ENCODE peak calls at places on chromosomes 6 and 20, in ten cellular contexts. E is right lobe of liver; Q is A549; N is colonic mucosa; H is upper lobe of right lung; S is transverse colon; V is fibroblast of lung; F is spleen; O is body of pancreas; L is CD8-positive, alpha-beta T cell. R is an unnamed sample.

GRCh38 chr20:55615818-55616217 is 389.5 kb downstream of the CBLN4 start:
- DNase-seq in E (no peak), Q (no peak), N (no peak), H (no peak), S (no peak), V (no peak), F (no peak), O (no peak), L (no peak), R (no peak)

GRCh38 chr6:81752084-81752968 is at the start of gene TENT5A:
- DNase-seq in E (peak), Q (peak), N (peak), H (peak), S (peak), V (peak), F (peak), O (peak), L (peak), R (peak)

GRCh38 chr20:49630396-49630951 is 62.5 kb upstream of the PTGIS start:
- DNase-seq in E (no peak), Q (no peak), N (no peak), H (peak), S (no peak), V (no peak), F (no peak), O (no peak), L (no peak), R (no peak)

GRCh38 chr6:27757307-27757706 is 154.9 kb downstream of the OR2B2 start:
- DNase-seq in E (peak), Q (no peak), N (peak), H (peak), S (peak), V (no peak), F (peak), O (no peak), L (peak), R (no peak)

GRCh38 chr6:129748212-129748900 is 38.4 kb upstream of the ARHGAP18 start:
- DNase-seq in E (no peak), Q (no peak), N (peak), H (no peak), S (peak), V (peak), F (peak), O (peak), L (peak), R (no peak)

GRCh38 chr6:124190256-124190655 is 386.6 kb downstream of the NKAIN2 start:
- DNase-seq in E (no peak), Q (no peak), N (no peak), H (no peak), S (no peak), V (no peak), F (no peak), O (no peak), L (no peak), R (no peak)

GRCh38 chr6:44237021-44237812 is 9.7 kb upstream of the HSP90AB1 start:
- DNase-seq in E (peak), Q (peak), N (peak), H (peak), S (peak), V (peak), F (peak), O (peak), L (peak), R (peak)

GRCh38 chr6:79803917-79804316 is 143.4 kb downstream of the ELOVL4 start:
- DNase-seq in E (no peak), Q (no peak), N (no peak), H (no peak), S (no peak), V (no peak), F (no peak), O (no peak), L (no peak), R (no peak)

GRCh38 chr20:37319120-37319717 is 26.7 kb upstream of the SRC start:
- DNase-seq in E (no peak), Q (no peak), N (no peak), H (peak), S (no peak), V (peak), F (no peak), O (no peak), L (no peak), R (no peak)

GRCh38 chr6:15881150-15881549 is 218.3 kb upstream of the DTNBP1 start:
- DNase-seq in E (no peak), Q (no peak), N (no peak), H (no peak), S (no peak), V (no peak), F (no peak), O (peak), L (no peak), R (no peak)

GRCh38 chr6:43869091-43869710 is 99.2 kb downstream of the VEGFA start:
- DNase-seq in E (no peak), Q (no peak), N (no peak), H (peak), S (no peak), V (no peak), F (peak), O (no peak), L (no peak), R (no peak)

GRCh38 chr20:12575352-12576095 is 433.2 kb upstream of the SPTLC3 start:
- DNase-seq in E (no peak), Q (no peak), N (peak), H (no peak), S (peak), V (no peak), F (no peak), O (peak), L (no peak), R (no peak)

GRCh38 chr20:19012671-19013070 is 199.1 kb downstream of the SCP2D1 start:
- DNase-seq in E (no peak), Q (no peak), N (peak), H (no peak), S (no peak), V (no peak), F (no peak), O (no peak), L (peak), R (peak)

GRCh38 chr6:4636881-4637224 is 139.4 kb upstream of the CDYL start:
- DNase-seq in E (no peak), Q (no peak), N (no peak), H (no peak), S (no peak), V (no peak), F (no peak), O (no peak), L (peak), R (no peak)

GRCh38 chr20:20358801-20359200 is 9.1 kb upstream of the INSM1 start:
- DNase-seq in E (no peak), Q (no peak), N (no peak), H (no peak), S (no peak), V (no peak), F (no peak), O (no peak), L (no peak), R (no peak)

GRCh38 chr20:34595377-34596184 is 37.1 kb downstream of the MAP1LC3A start:
- DNase-seq in E (no peak), Q (no peak), N (no peak), H (no peak), S (no peak), V (no peak), F (no peak), O (no peak), L (no peak), R (no peak)

GRCh38 chr6:147166360-147166944 is 37.8 kb upstream of the STXBP5 start:
- DNase-seq in E (no peak), Q (no peak), N (no peak), H (no peak), S (no peak), V (peak), F (no peak), O (no peak), L (no peak), R (no peak)

GRCh38 chr20:62938105-62938888 is at the start of gene GID8:
- DNase-seq in E (no peak), Q (peak), N (peak), H (peak), S (peak), V (peak), F (peak), O (peak), L (peak), R (peak)

GRCh38 chr6:37960139-37960935 is 140.8 kb downstream of the ZFAND3 start:
- DNase-seq in E (no peak), Q (no peak), N (no peak), H (no peak), S (no peak), V (no peak), F (no peak), O (no peak), L (no peak), R (no peak)

GRCh38 chr6:135739288-135739687 is 112.2 kb upstream of the PDE7B start:
- DNase-seq in E (no peak), Q (no peak), N (no peak), H (no peak), S (no peak), V (peak), F (no peak), O (no peak), L (no peak), R (no peak)

GRCh38 chr6:106444777-106445507 is 84.4 kb downstream of the CRYBG1 start:
- DNase-seq in E (no peak), Q (peak), N (peak), H (no peak), S (no peak), V (peak), F (no peak), O (peak), L (no peak), R (no peak)

GRCh38 chr20:25058051-25058796 is at the start of gene ACSS1:
- DNase-seq in E (peak), Q (peak), N (peak), H (peak), S (peak), V (peak), F (peak), O (peak), L (peak), R (peak)

GRCh38 chr20:19026901-19027644 is 185.4 kb upstream of the SLC24A3 start:
- DNase-seq in E (no peak), Q (no peak), N (no peak), H (no peak), S (no peak), V (no peak), F (no peak), O (no peak), L (no peak), R (no peak)

GRCh38 chr6:127298475-127298874 is 31.8 kb downstream of the RNF146 start:
- DNase-seq in E (no peak), Q (no peak), N (no peak), H (no peak), S (no peak), V (no peak), F (no peak), O (no peak), L (no peak), R (no peak)
- H3K27ac ChIP-seq in E (no peak), Q (no peak), N (no peak), H (no peak), S (no peak), V (no peak), F (no peak), O (no peak), L (no peak), R (no peak)

GRCh38 chr20:31716818-31717477 is 5.7 kb downstream of the BCL2L1 start:
- DNase-seq in E (no peak), Q (no peak), N (no peak), H (no peak), S (no peak), V (no peak), F (peak), O (no peak), L (no peak), R (no peak)

GRCh38 chr20:31717478-31717946 is 5.2 kb downstream of the BCL2L1 start:
- DNase-seq in E (no peak), Q (no peak), N (no peak), H (no peak), S (no peak), V (no peak), F (no peak), O (no peak), L (no peak), R (no peak)

GRCh38 chr20:31716351-31716750 is 6.3 kb downstream of the BCL2L1 start:
- DNase-seq in E (no peak), Q (no peak), N (no peak), H (no peak), S (no peak), V (no peak), F (no peak), O (no peak), L (no peak), R (no peak)

GRCh38 chr20:31713312-31714049 is 9.2 kb downstream of the BCL2L1 start:
- DNase-seq in E (no peak), Q (peak), N (peak), H (peak), S (peak), V (peak), F (peak), O (peak), L (no peak), R (no peak)

GRCh38 chr20:31715766-31716165 is 6.9 kb downstream of the BCL2L1 start:
- DNase-seq in E (no peak), Q (no peak), N (no peak), H (no peak), S (no peak), V (no peak), F (no peak), O (no peak), L (no peak), R (no peak)
- H3K4me3 ChIP-seq in E (no peak), Q (peak), N (no peak), H (peak), S (no peak), V (peak), F (no peak), O (no peak), L (no peak), R (peak)

DNA sequence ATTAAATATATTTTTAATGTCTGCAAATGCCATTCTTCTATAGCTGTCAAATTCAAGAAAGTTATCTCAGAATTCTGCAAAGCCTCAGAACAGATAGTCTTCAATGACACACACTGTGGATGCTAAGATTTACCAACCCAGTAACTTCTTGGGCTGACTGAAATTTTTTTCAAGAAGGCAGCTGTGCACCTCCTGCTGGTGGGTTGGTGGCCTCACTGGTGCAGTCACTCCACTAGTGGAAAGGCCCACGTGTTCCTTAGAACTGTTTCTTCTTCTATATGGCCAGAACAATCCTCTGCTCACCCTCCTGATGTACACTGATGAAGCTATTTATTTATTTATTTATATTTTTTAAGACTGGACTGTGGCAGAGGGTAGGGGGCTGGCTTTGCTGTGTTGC is 28.1 kb upstream of the MTCL3 start:
- DNase-seq in E (no peak), Q (no peak), N (no peak), H (no peak), S (no peak), V (no peak), F (no peak), O (no peak), L (no peak), R (no peak)
- TF ChIP-seq CTCF in E (peak), Q (no peak), N (no peak), H (peak), S (no peak), V (peak), F (no peak), O (no peak), L (no peak), R (no peak)

GRCh38 chr6:85401186-85402062 is 48.5 kb upstream of the NT5E start:
- DNase-seq in E (no peak), Q (no peak), N (no peak), H (no peak), S (no peak), V (no peak), F (no peak), O (no peak), L (no peak), R (no peak)
- H3K27ac ChIP-seq in E (no peak), Q (peak), N (no peak), H (no peak), S (no peak), V (peak), F (peak), O (no peak), L (peak), R (no peak)

DNA sequence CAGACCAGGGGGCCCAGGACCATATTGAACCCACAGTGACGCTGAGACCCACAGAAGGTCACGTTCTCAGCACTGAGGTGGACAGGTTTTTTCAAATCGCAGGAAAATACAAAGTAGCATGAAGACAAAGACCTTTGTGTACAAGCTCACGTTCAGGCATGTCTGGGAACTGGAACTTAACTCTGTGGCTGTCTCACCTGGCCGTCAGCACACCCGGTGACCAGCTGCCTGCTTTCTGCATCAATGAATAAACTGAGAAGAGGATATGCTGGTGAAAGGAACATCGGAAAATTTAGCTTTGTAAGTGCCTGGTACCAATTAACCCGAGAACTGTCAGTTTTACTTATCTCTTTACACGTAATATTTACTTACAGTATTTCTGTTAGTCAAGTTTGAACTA is 36.5 kb downstream of the WDR27 start:
- DNase-seq in E (no peak), Q (no peak), N (no peak), H (no peak), S (no peak), V (no peak), F (no peak), O (no peak), L (no peak), R (no peak)
- H3K4me3 ChIP-seq in E (no peak), Q (no peak), N (no peak), H (no peak), S (no peak), V (no peak), F (no peak), O (no peak), L (no peak), R (no peak)

GRCh38 chr6:83378621-83379388 is 52.0 kb downstream of the ME1 start:
- DNase-seq in E (no peak), Q (no peak), N (no peak), H (no peak), S (no peak), V (peak), F (no peak), O (no peak), L (no peak), R (no peak)
- TF ChIP-seq CTCF in E (no peak), Q (no peak), N (no peak), H (no peak), S (no peak), V (no peak), F (no peak), O (no peak), L (no peak), R (no peak)

GRCh38 chr20:10641893-10642292 is 31.9 kb downstream of the JAG1 start:
- DNase-seq in E (no peak), Q (no peak), N (no peak), H (no peak), S (no peak), V (no peak), F (no peak), O (no peak), L (no peak), R (peak)

GRCh38 chr20:10644458-10645204 is 29.2 kb downstream of the JAG1 start:
- DNase-seq in E (no peak), Q (no peak), N (no peak), H (no peak), S (no peak), V (no peak), F (no peak), O (no peak), L (no peak), R (peak)

GRCh38 chr20:10645205-10645570 is 28.6 kb downstream of the JAG1 start:
- DNase-seq in E (no peak), Q (no peak), N (no peak), H (no peak), S (peak), V (no peak), F (no peak), O (no peak), L (no peak), R (no peak)

GRCh38 chr20:10642859-10643559 is 30.8 kb downstream of the JAG1 start:
- DNase-seq in E (no peak), Q (no peak), N (no peak), H (no peak), S (no peak), V (peak), F (no peak), O (no peak), L (no peak), R (peak)

GRCh38 chr20:10643560-10643873 is 30.3 kb downstream of the JAG1 start:
- DNase-seq in E (no peak), Q (no peak), N (no peak), H (no peak), S (no peak), V (no peak), F (no peak), O (no peak), L (no peak), R (no peak)
- H3K27ac ChIP-seq in E (no peak), Q (no peak), N (no peak), H (no peak), S (no peak), V (no peak), F (no peak), O (no peak), L (no peak), R (peak)

DNA sequence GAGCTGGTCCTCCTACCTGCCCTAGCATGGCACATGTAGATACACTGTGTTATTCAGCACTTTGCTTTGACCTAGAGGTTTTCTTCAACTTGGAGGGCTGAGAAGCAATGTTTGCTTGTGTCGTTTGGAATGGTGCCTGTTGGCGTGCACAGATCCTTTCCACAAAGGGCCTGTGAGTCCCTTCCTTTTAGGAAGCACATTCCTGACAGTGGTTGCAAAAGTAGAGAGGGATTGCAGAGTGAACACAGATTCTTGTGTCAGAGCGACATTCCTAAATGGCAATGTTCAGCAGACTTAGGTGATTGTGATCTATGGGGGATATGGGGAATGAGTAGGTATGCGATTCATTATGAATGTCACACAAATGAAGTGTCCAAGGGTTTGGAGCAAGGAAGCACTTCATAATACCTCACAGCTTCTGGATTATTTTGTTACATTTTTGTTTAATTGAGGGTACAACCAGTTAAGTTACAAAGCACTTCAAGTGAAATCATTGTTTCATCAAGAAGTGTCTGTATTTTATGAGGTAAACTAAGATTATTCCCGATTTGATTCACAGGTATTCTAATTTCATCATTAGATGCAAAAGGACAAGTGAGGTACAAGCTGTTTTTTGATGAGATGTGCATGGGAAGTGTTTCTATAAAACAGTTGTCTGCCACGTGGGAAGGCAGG is 711 bp upstream of the RNF144B start:
- DNase-seq in E (peak), Q (no peak), N (no peak), H (no peak), S (no peak), V (peak), F (no peak), O (peak), L (no peak), R (peak)
- H3K4me3 ChIP-seq in E (peak), Q (no peak), N (peak), H (peak), S (no peak), V (no peak), F (no peak), O (no peak), L (peak), R (peak)

GRCh38 chr6:155710704-155711103 is 255.1 kb upstream of the NOX3 start:
- DNase-seq in E (no peak), Q (no peak), N (no peak), H (no peak), S (no peak), V (no peak), F (no peak), O (no peak), L (no peak), R (no peak)
- TF ChIP-seq CTCF in E (no peak), Q (no peak), N (no peak), H (no peak), S (no peak), V (no peak), F (no peak), O (no peak), L (no peak), R (no peak)

R was measured in ascending aorta.